ENCODE peak calls at places on chromosome 12, in nine cellular contexts. U, N, R, G, Y, B, P, K and H are unnamed samples.

GRCh38 chr12:42284876-42285275 is 41.0 kb downstream of the ZCRB1 start:
- DNase-seq in G (peak; percentile 34), R (no peak), P (no peak), B (no peak), Y (no peak), U (no peak), K (no peak), N (no peak), H (no peak)

GRCh38 chr12:2248901-2249381 is 196.2 kb downstream of the CACNA1C start:
- DNase-seq in Y (no peak), P (peak; percentile 64), K (no peak), B (peak; percentile 94), R (no peak), G (peak; percentile 80), U (peak; percentile 73), N (no peak), H (no peak)

GRCh38 chr12:12587878-12588277 is 23.8 kb upstream of the CREBL2 start:
- DNase-seq in N (no peak), U (no peak), K (no peak), Y (no peak), B (no peak), P (no peak), G (no peak), R (no peak), H (no peak)

GRCh38 chr12:87304406-87304805 is 724.8 kb downstream of the C12orf50 start:
- DNase-seq in B (no peak), N (no peak), U (no peak), K (no peak), R (no peak), Y (no peak), G (no peak), P (no peak), H (no peak)

GRCh38 chr12:9969673-9970072 is 1.5 kb upstream of the CLEC12A start:
- DNase-seq in B (no peak), N (no peak), R (no peak), K (no peak), P (no peak), U (no peak), G (no peak), Y (no peak), H (no peak)

GRCh38 chr12:115010324-115010995 is 326.5 kb upstream of the TBX3 start:
- DNase-seq in P (no peak), K (no peak), U (no peak), N (no peak), Y (no peak), R (no peak), G (peak; percentile 33), B (no peak), H (no peak)

GRCh38 chr12:13211859-13212664 is 15.5 kb downstream of the EMP1 start:
- DNase-seq in U (peak; percentile 67), G (peak; percentile 71), P (peak; percentile 41), B (peak; percentile 78), N (peak; percentile 37), R (peak; percentile 48), Y (peak; percentile 12), K (peak; percentile 38), H (peak; percentile 75)

GRCh38 chr12:6241495-6241894 is 41.3 kb downstream of the CD9 start:
- DNase-seq in P (peak; percentile 78), K (peak; percentile 84), B (no peak), U (no peak), G (no peak), N (no peak), R (no peak), Y (no peak), H (peak; percentile 71)